ENCODE peak calls at places on chromosomes 16 and 17, in four cellular contexts. W is AG04450, N is A549, L is heart left ventricle. J is an unnamed sample.

GRCh38 chr16:46916980-46917379 is 32.8 kb downstream of the GPT2 start:
- DNase-seq in W (no peak), N (peak), L (no peak), J (no peak)

GRCh38 chr17:48954300-48954755 is 9.7 kb upstream of the SNF8 start:
- DNase-seq in W (no peak), N (peak), L (no peak), J (no peak)

GRCh38 chr16:10385725-10386516 is at the start of gene ATF7IP2:
- DNase-seq in L (peak), W (peak), N (peak), J (no peak)

GRCh38 chr17:927611-928461 is 51.7 kb downstream of the NXN start:
- DNase-seq in W (peak), N (peak), L (no peak), J (peak)

GRCh38 chr17:7315570-7316243 is 547 bp upstream of the GPS2 start:
- DNase-seq in W (no peak), L (no peak), N (no peak), J (no peak)

GRCh38 chr17:21041753-21042433 is 918 bp downstream of the USP22 start:
- DNase-seq in L (peak), W (no peak), N (peak), J (no peak)

GRCh38 chr16:88772871-88773811 is 11.9 kb downstream of the PIEZO1 start:
- DNase-seq in N (no peak), W (peak), L (no peak), J (peak)

GRCh38 chr16:59950431-59950830 is 1216.3 kb upstream of the GOT2 start:
- DNase-seq in L (no peak), N (no peak), W (no peak), J (no peak)

GRCh38 chr16:54647216-54647615 is 283.4 kb upstream of the IRX5 start:
- DNase-seq in L (no peak), N (no peak), W (no peak), J (no peak)

GRCh38 chr17:81002013-81002384 is 10.4 kb downstream of the CHMP6 start:
- DNase-seq in N (no peak), W (no peak), L (no peak), J (no peak)

GRCh38 chr17:81002409-81003361 is 11.0 kb downstream of the CHMP6 start:
- DNase-seq in L (no peak), N (no peak), W (no peak), J (no peak)

GRCh38 chr17:81003711-81004335 is 12.2 kb downstream of the CHMP6 start:
- DNase-seq in L (no peak), N (no peak), W (no peak), J (no peak)

GRCh38 chr17:81008140-81008539 is 16.5 kb downstream of the CHMP6 start:
- DNase-seq in N (no peak), W (no peak), L (no peak), J (no peak)

GRCh38 chr17:81004336-81005015 is 12.8 kb downstream of the CHMP6 start:
- DNase-seq in W (no peak), N (no peak), L (no peak), J (no peak)
- H3K4me3 ChIP-seq in W (peak), N (peak), L (peak), J (peak)

GRCh38 chr16:30142672-30143346 is 19.8 kb upstream of the MAPK3 start:
- DNase-seq in L (no peak), W (no peak), N (no peak), J (no peak)
- TF ChIP-seq CTCF in L (peak), W (no peak), N (peak), J (no peak)

DNA sequence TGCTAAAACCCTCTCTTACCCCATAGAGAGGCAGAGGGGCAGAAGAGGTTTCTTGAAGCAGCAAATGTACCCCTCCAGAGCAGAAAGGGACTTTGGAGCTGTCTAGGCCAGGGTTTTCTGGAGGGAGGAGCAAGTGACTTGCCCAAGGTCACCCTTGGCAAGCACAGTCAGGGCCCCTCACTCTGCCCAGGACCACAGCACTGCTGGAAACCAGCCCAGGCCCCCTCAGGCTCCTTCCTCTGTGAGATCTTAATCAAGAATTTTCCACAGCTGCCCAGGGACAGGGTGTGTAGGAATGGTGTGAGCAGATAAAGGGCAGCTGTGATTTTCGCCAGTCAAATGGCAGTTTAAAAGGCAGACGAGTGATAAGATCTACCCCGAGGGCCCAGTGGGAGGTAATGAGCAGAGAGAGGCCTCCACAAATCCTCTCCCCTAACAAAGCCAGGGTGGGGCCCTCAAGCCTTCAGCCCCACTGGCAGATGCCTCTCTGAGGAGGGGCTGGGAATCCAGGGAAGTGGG is 3.9 kb upstream of the SLC12A3 start:
- DNase-seq in W (no peak), N (no peak), L (peak), J (no peak)
- H3K4me3 ChIP-seq in W (no peak), N (no peak), L (no peak), J (no peak)

DNA sequence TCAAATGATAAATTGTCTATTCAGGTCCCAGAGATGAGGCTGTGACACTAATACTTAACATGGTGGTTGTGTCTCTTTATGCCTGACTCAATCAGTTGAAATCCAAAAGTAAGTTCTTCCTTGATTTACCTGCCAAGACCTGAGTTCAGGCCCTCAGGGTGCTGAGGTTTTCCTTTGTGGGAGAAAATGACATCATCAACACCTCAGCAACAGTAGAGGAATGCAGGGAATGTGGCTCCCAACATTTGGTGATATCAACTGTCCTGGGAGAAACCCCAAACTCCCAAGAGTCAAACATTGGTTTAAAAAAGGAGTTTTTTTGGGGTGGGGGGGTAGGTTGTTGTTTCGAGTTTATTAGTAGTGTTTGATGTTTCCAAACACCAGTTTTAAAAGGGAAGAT is 14.7 kb downstream of the RNF43 start:
- DNase-seq in L (no peak), W (no peak), N (no peak), J (no peak)
- TF ChIP-seq CTCF in L (no peak), W (no peak), N (no peak), J (no peak)

J was measured in AG09309.